ENCODE peak calls at places on chromosomes 11 and 22, in six cellular contexts. L is mesendoderm, T is neuronal stem cell, Z is IMR-90, Q is mesenchymal stem cell, M is H1. I is an unnamed sample.

GRCh38 chr11:11345099-11345498 is 8.0 kb downstream of the CSNK2A3 start:
- DNase-seq in Q (no peak), Z (no peak), L (no peak), M (no peak), T (no peak), I (no peak)

GRCh38 chr11:12201016-12201985 is 90.9 kb downstream of the MICAL2 start:
- DNase-seq in L (peak; percentile 94), Q (peak; percentile 94), T (no peak), Z (peak; percentile 97), M (no peak), I (peak; percentile 95)

GRCh38 chr11:121281609-121282164 is 10.9 kb upstream of the SC5D start:
- DNase-seq in Z (no peak), T (no peak), L (no peak), Q (no peak), M (no peak), I (no peak)

GRCh38 chr11:92837595-92837994 is 131.9 kb upstream of the MTNR1B start:
- DNase-seq in Q (no peak), M (no peak), Z (no peak), T (no peak), L (no peak), I (no peak)

GRCh38 chr11:14327105-14327504 is 31.9 kb downstream of the RRAS2 start:
- DNase-seq in Z (no peak), M (no peak), Q (no peak), T (no peak), L (no peak), I (no peak)

GRCh38 chr11:47143322-47143721 is 33.4 kb downstream of the ARFGAP2 start:
- DNase-seq in L (peak; percentile 85), T (no peak), M (no peak), Q (peak; percentile 91), Z (peak; percentile 97), I (peak; percentile 78)

GRCh38 chr11:59207988-59208432 is 4.7 kb downstream of the MPEG1 start:
- DNase-seq in T (peak; percentile 11), L (peak; percentile 65), M (no peak), Z (peak; percentile 91), Q (peak; percentile 60), I (no peak)

GRCh38 chr11:12094872-12095800 is 15.3 kb upstream of the MICAL2 start:
- DNase-seq in Z (no peak), L (peak; percentile 37), T (no peak), M (no peak), Q (no peak), I (no peak)

GRCh38 chr11:21602734-21603133 is 590.2 kb upstream of the ANO5 start:
- DNase-seq in M (no peak), L (no peak), Z (no peak), Q (no peak), T (no peak), I (no peak)

GRCh38 chr11:64746486-64746885 is 2.5 kb upstream of the RASGRP2 start:
- DNase-seq in Q (no peak), L (no peak), M (no peak), Z (no peak), T (no peak), I (no peak)

GRCh38 chr11:6077723-6078122 is 29.8 kb upstream of the OR56B4 start:
- DNase-seq in M (no peak), T (no peak), Z (no peak), L (no peak), Q (no peak), I (no peak)

GRCh38 chr22:35313311-35314121 is 13.8 kb downstream of the TOM1 start:
- DNase-seq in T (no peak), Z (peak; percentile 96), L (no peak), Q (peak; percentile 81), M (no peak), I (no peak)

GRCh38 chr11:133081730-133082452 is 450.4 kb downstream of the OPCML start:
- DNase-seq in T (no peak), L (peak; percentile 25), Z (no peak), M (no peak), Q (no peak), I (no peak)

GRCh38 chr22:19820880-19821522 is 33.7 kb downstream of the GNB1L start:
- DNase-seq in M (peak; percentile 50), Z (no peak), T (no peak), L (no peak), Q (no peak), I (no peak)

GRCh38 chr22:39349506-39349966 is 255 bp upstream of the SYNGR1 start:
- DNase-seq in Z (no peak), Q (peak; percentile 27), T (peak; percentile 62), M (peak; percentile 70), L (peak; percentile 42), I (peak; percentile 8)

GRCh38 chr22:27241430-27242110 is 560.0 kb downstream of the MN1 start:
- DNase-seq in T (no peak), L (no peak), M (no peak), Z (no peak), Q (peak; percentile 43), I (no peak)

GRCh38 chr11:121368504-121368903 is 75.9 kb downstream of the SC5D start:
- DNase-seq in Q (no peak), M (no peak), L (no peak), Z (no peak), T (no peak), I (no peak)

GRCh38 chr22:27206001-27206746 is 548.8 kb downstream of the MIAT start:
- DNase-seq in Q (no peak), Z (peak; percentile 73), L (no peak), M (no peak), T (no peak), I (no peak)

GRCh38 chr11:34154059-34154875 is 48.8 kb downstream of the NAT10 start:
- DNase-seq in Q (no peak), L (no peak), M (no peak), Z (no peak), T (no peak), I (no peak)

GRCh38 chr11:126468102-126468521 is 112.6 kb downstream of the ST3GAL4 start:
- DNase-seq in L (no peak), Z (no peak), M (no peak), Q (no peak), T (no peak), I (no peak)

GRCh38 chr11:12199231-12199948 is 89.0 kb downstream of the MICAL2 start:
- DNase-seq in Z (no peak), Q (no peak), T (no peak), L (peak; percentile 52), M (no peak), I (no peak)

GRCh38 chr11:34330653-34331052 is 27.2 kb downstream of the ABTB2 start:
- DNase-seq in Z (no peak), Q (no peak), M (no peak), L (no peak), T (no peak), I (no peak)

GRCh38 chr11:69638941-69639681 is 1.8 kb upstream of the CCND1 start:
- DNase-seq in L (peak; percentile 99), T (peak; percentile 95), Q (peak; percentile 97), M (peak; percentile 95), Z (peak; percentile 97), I (peak; percentile 82)

GRCh38 chr11:44949160-44950035 is 1.3 kb downstream of the TP53I11 start:
- DNase-seq in T (peak; percentile 76), L (peak; percentile 85), Q (peak; percentile 73), M (peak; percentile 83), Z (peak; percentile 42), I (peak; percentile 66)

GRCh38 chr22:35986085-35986484 is 42.5 kb downstream of the RBFOX2 start:
- DNase-seq in Z (peak; percentile 31), M (no peak), L (no peak), T (no peak), Q (no peak), I (no peak)

GRCh38 chr11:99822846-99823565 is 802.3 kb downstream of the CNTN5 start:
- DNase-seq in T (no peak), M (no peak), Z (peak; percentile 7), L (peak; percentile 24), Q (peak; percentile 17), I (no peak)

GRCh38 chr11:12502950-12503579 is 125.7 kb downstream of the PARVA start:
- DNase-seq in Z (peak; percentile 47), M (peak; percentile 30), Q (peak; percentile 68), L (peak; percentile 47), T (no peak), I (no peak)

DNA sequence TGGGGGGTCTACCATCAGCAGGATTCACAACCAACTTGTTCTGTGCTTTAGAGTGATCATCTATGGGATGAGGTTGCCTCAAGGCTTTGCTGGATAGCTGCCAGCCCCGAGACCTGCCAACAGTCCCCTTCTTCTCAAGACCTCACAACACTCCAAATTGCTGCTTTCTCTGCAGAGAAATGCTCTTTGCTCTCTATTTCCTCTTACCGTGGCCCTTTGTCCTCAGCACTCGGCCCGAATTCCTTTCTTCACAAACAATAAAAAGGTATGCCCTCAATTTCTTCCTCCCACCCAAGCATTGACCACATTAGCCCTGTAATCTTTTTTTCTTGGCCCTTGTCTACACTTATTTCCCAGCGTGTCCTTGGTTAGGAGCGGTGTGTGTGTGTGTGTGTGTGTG is 147.4 kb upstream of the SNX19 start:
- DNase-seq in Z (no peak), Q (no peak), M (peak; percentile 53), L (peak; percentile 46), T (no peak), I (no peak)
- H3K18ac ChIP-seq in Z (no peak overlapping the region), Q (no peak overlapping the region), M (peak overlapping the region; percentile 42), L (no peak overlapping the region), T (no peak overlapping the region), I (no peak overlapping the region)

GRCh38 chr22:38295863-38296262 is 21.4 kb downstream of the CSNK1E start:
- DNase-seq in M (no peak), Z (no peak), Q (no peak), T (no peak), L (no peak), I (peak; percentile 61)
- H3K36me3 ChIP-seq in M (peaks cover 90% of the 10 kb centered on the region), Z (peaks cover 96% of the 10 kb centered on the region), Q (peaks cover 99% of the 10 kb centered on the region), T (peaks cover 97% of the 10 kb centered on the region), L (peaks cover 37% of the 10 kb centered on the region), I (peaks cover 93% of the 10 kb centered on the region)

DNA sequence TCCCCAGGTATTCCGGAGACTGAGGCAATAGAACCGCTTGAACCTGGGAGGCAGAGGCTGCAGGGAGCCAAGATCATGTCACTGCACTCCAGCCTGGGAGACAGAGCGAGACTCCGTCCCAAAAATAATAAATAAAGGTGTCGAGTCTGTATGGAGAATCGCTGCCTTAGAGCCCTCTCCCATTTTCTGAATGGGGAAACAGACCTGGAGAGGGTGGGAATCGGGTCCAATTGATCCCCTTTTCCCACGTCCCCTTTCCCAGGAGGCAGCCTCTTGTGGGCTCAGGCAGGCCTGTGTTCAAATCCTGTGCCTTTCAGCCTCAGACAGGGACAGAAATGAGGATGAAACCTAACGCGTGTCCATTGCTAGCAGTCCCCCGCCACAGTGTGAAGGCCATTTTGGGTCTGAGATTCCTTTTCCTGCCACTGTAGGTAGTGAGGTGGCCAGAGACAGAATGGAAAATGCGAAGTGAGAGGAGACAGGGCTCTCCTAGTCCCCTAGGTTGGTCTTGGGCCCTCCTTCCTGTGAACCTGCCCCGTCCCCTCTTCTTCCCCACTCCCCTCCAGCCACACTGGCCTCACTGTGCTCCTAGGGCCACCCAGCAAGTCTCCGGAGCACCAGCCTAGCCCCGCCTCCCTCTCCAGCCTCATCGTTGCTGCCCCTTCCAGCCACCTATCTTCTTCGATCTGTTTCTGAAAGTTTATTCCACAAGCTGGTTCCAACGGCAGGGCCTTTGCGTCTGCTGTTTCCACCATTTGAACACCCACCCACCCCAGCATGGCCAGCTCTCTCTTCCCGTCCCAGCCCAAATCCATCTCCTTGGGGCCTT is 2.7 kb upstream of the POLDIP3 start:
- DNase-seq in Q (no peak), Z (no peak), T (no peak), L (no peak), M (no peak), I (peak; percentile 24)
- H3K18ac ChIP-seq in Q (no peak overlapping the region), Z (no peak overlapping the region), T (peak overlapping the region; percentile 39), L (no peak overlapping the region), M (peak overlapping the region; percentile 60), I (no peak overlapping the region)

DNA sequence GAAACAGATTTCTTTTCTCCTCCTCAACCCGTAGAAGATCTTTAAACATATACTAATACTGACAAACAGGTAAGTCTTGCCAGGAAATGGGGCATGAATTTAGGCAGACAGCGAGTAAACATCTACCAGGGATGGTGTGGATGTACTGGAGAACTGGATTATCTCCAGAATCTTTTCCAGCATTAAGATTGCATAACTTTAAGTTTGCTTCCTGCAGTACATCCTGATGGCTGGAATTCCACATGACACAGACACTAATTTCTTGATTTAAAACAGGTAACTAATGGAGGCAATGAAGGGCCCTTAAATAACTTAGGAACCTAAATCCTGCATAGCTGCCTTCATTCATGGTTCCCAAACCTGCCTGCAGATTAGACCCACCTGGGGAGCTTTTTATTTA is 40.7 kb downstream of the JHY start:
- DNase-seq in M (no peak), Q (no peak), L (no peak), T (no peak), Z (no peak), I (no peak)
- H3K36me3 ChIP-seq in M (no peaks in the 10 kb centered on the region), Q (no peaks in the 10 kb centered on the region), L (no peaks in the 10 kb centered on the region), T (no peaks in the 10 kb centered on the region), Z (no peaks in the 10 kb centered on the region), I (no peaks in the 10 kb centered on the region)

I was measured in trophoblast cell.